ENCODE peak calls at places on chromosomes 6 and 20, in four cellular contexts. L is fibroblast of lung, Y is tibial artery, S is K562. I is an unnamed sample.

GRCh38 chr6:90521955-90522354 is 64.9 kb downstream of the MAP3K7 start:
- DNase-seq in L (no peak), Y (no peak), S (no peak), I (no peak)

GRCh38 chr6:139981810-139982550 is 607.5 kb upstream of the CITED2 start:
- DNase-seq in L (peak; percentile 84), Y (no peak), S (no peak), I (peak; percentile 66)

GRCh38 chr20:59157961-59158541 is 5.6 kb upstream of the ZNF831 start:
- DNase-seq in L (no peak), Y (no peak), S (no peak), I (no peak)

GRCh38 chr6:35299674-35300073 is 2.1 kb downstream of the DEF6 start:
- DNase-seq in L (no peak), Y (peak; percentile 52), S (no peak), I (no peak)

GRCh38 chr20:9068232-9068781 is 580 bp upstream of the PLCB4 start:
- DNase-seq in L (no peak), Y (no peak), S (no peak), I (peak; percentile 19)

GRCh38 chr6:150352321-150353296 is 16.2 kb upstream of the IYD start:
- DNase-seq in L (peak; percentile 66), Y (no peak), S (no peak), I (peak; percentile 69)

GRCh38 chr6:50966986-50967385 is 148.3 kb downstream of the TFAP2B start:
- DNase-seq in L (no peak), Y (no peak), S (no peak), I (no peak)

GRCh38 chr6:33430991-33431879 is 11.4 kb downstream of the SYNGAP1 start:
- DNase-seq in L (peak; percentile 53), Y (no peak), S (peak; percentile 90), I (peak; percentile 86)

GRCh38 chr6:105001906-105002305 is 45.0 kb downstream of the LIN28B start:
- DNase-seq in L (no peak), Y (no peak), S (no peak), I (no peak)

GRCh38 chr6:5315883-5316282 is 54.6 kb downstream of the FARS2 start:
- DNase-seq in L (no peak), Y (no peak), S (no peak), I (no peak)

GRCh38 chr6:37283786-37284185 is 25.8 kb upstream of the TMEM217 start:
- DNase-seq in L (no peak), Y (peak; percentile 83), S (no peak), I (peak; percentile 21)

GRCh38 chr6:109349419-109349987 is 32.8 kb downstream of the CD164 start:
- DNase-seq in L (peak; percentile 83), Y (no peak), S (no peak), I (peak; percentile 26)

DNA sequence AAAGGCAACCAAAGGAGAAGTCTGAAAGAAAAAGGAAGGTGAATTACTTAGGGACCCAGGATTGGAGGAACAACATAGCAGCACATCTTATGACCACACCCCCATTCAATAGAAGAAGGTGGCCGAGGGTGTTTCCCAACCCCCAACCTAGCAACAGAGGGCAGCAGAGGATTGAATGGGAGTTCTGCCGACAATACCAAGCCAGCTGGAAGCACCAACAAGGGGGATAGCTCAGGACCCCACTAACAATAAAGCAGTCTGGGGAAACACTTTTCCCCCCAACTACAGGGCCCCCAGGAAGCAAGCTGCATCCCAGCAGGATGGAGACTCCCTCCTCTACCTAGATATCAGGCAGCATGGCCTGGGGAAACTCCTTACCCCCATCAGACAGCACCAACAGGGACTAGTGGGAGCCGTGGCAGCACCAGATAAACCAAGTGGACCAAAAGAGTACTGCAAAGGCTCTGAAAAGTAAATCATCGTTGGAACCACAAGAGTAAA is 67.7 kb downstream of the ZHX3 start:
- DNase-seq in L (peak; percentile 78), Y (no peak), S (peak; percentile 20), I (peak; percentile 69)
- H3K4me1 ChIP-seq in L (peaks cover 21% of the 10 kb centered on the region), Y (peaks cover 10% of the 10 kb centered on the region), S (peaks cover 2% of the 10 kb centered on the region), I (peaks cover 8% of the 10 kb centered on the region)

GRCh38 chr6:134207431-134207830 is 110.5 kb downstream of the SGK1 start:
- DNase-seq in L (no peak), Y (no peak), S (no peak), I (no peak)

GRCh38 chr6:134217110-134217509 is 100.8 kb downstream of the SGK1 start:
- DNase-seq in L (no peak), Y (no peak), S (no peak), I (no peak)

GRCh38 chr6:134216304-134217029 is 101.4 kb downstream of the SGK1 start:
- DNase-seq in L (no peak), Y (no peak), S (no peak), I (no peak)

GRCh38 chr6:134211297-134211696 is 106.6 kb downstream of the SGK1 start:
- DNase-seq in L (no peak), Y (no peak), S (no peak), I (no peak)
- TF ChIP-seq CTCF in L (no peak), Y (no peak), S (no peak), I (no peak)

GRCh38 chr20:55978550-55978949 is 26.8 kb downstream of the CBLN4 start:
- DNase-seq in L (no peak), Y (no peak), S (no peak), I (no peak)

GRCh38 chr20:55977723-55978481 is 27.4 kb downstream of the CBLN4 start:
- DNase-seq in L (no peak), Y (no peak), S (no peak), I (no peak)

DNA sequence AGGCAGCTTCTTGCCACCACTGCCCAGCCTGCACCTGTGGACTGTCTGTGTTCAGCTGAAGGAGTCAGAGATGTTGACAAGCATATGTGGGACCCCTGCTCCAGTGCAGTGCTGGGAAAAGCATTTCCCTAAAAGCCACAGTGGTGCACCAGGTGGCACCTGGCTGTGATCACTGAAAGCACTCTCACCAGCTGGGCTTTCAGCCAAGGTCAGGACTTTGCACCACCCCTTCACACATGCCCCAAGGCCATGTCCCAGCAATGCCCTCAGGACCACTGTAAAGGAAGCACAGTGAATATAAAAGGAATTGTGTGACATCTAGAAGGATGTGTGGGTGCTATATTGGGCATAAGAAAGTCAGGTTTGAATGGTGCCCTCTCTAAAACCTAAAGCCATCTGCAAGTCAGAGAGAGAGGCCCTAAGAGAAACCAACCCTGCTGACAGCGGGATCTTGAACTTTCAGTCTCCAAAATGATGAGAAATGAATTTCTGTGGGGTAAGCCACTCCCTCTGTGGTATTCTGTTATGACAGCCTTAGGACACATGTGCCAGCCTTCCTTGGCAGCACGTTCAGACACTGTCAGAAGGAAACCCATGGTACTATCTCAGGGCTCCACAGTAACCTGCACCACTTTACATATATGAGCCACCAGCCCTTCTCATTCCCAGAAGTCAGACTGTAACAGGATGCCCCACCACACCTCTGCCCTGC is 30.7 kb downstream of the CBLN4 start:
- DNase-seq in L (no peak), Y (no peak), S (no peak), I (no peak)
- H3K9me3 ChIP-seq in L (no peaks in the 10 kb centered on the region), Y (no peaks in the 10 kb centered on the region), S (no peaks in the 10 kb centered on the region), I (no peaks in the 10 kb centered on the region)

DNA sequence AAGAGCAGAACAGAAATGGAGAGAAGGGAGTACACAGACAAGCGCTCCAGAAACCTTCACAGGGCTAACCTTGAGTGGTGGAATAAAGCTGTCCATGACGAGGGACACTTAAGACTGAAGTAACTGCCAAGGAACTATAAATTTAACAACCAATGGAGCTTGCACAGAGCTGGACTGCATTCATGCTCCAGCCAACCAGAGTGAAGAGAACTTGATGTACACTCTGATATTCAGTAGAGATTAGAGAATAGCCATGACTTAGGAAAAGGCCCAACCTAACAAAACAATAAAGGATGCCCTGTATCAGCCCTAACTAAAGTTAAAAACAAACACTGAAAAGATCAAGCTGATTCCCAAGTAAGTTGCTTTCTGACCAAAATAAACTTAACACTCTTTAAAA is 280.8 kb upstream of the STXBP5 start:
- DNase-seq in L (no peak), Y (no peak), S (no peak), I (no peak)
- H3K4me1 ChIP-seq in L (no peaks in the 10 kb centered on the region), Y (no peaks in the 10 kb centered on the region), S (no peaks in the 10 kb centered on the region), I (no peaks in the 10 kb centered on the region)

GRCh38 chr6:63689421-63689820 is 53.8 kb downstream of the PHF3 start:
- DNase-seq in L (no peak), Y (no peak), S (no peak), I (no peak)
- TF ChIP-seq CTCF in L (no peak), Y (no peak), S (no peak), I (no peak)